ENCODE peak calls at places on chromosomes 3 and 15, in ten cellular contexts. Y is cardiac muscle cell, P is thoracic aorta, E is IMR-90, J is right atrium auricular region, Q is WERI-Rb-1, O is adrenal gland, M is GM12878, I is tibial artery, H is Peyer's patch. K is an unnamed sample.

GRCh38 chr3:108133858-108134554 is 43.2 kb upstream of the CD47 start:
- DNase-seq in Y (no peak), I (no peak), J (no peak), O (no peak), M (no peak), H (no peak), P (no peak), E (no peak), Q (no peak), K (no peak)

GRCh38 chr15:75945953-75946352 is 42.3 kb downstream of the FBXO22 start:
- DNase-seq in H (no peak), O (no peak), M (no peak), J (no peak), Q (no peak), I (no peak), P (no peak), Y (no peak), E (peak), K (no peak)

GRCh38 chr3:126446791-126447190 is 28.9 kb downstream of the ZXDC start:
- DNase-seq in Y (no peak), P (no peak), Q (no peak), H (no peak), O (no peak), M (no peak), J (peak), E (peak), I (no peak), K (no peak)

GRCh38 chr3:134483195-134483890 is 2.4 kb downstream of the ANAPC13 start:
- DNase-seq in I (no peak), Y (no peak), E (peak), H (no peak), P (no peak), M (no peak), O (no peak), Q (no peak), J (no peak), K (no peak)

GRCh38 chr3:30848093-30848779 is 46.2 kb downstream of the GADL1 start:
- DNase-seq in I (no peak), M (no peak), J (no peak), Y (peak), P (no peak), O (no peak), H (no peak), E (no peak), Q (no peak), K (no peak)

GRCh38 chr3:48929358-48930035 is 10.9 kb downstream of the ARIH2 start:
- DNase-seq in J (no peak), H (no peak), P (no peak), Q (no peak), Y (no peak), E (peak), M (no peak), I (no peak), O (no peak), K (no peak)

GRCh38 chr3:138227650-138228049 is 40.5 kb downstream of the ARMC8 start:
- DNase-seq in Q (no peak), E (peak), P (no peak), M (no peak), O (no peak), Y (no peak), I (no peak), J (no peak), H (no peak), K (no peak)

GRCh38 chr3:46715507-46716175 is 2.0 kb downstream of the PRSS50 start:
- DNase-seq in M (no peak), P (no peak), O (no peak), Q (no peak), E (no peak), H (peak), Y (no peak), I (peak), J (peak), K (peak)

GRCh38 chr3:22263042-22263441 is 512.0 kb upstream of the ZNF385D start:
- DNase-seq in Q (no peak), J (no peak), P (no peak), O (no peak), I (no peak), Y (no peak), H (no peak), E (peak), M (no peak), K (no peak)

GRCh38 chr3:194333981-194334320 is 17.2 kb downstream of the CPN2 start:
- DNase-seq in H (no peak), P (no peak), I (no peak), E (no peak), O (no peak), J (no peak), Q (no peak), M (no peak), Y (no peak), K (no peak)

DNA sequence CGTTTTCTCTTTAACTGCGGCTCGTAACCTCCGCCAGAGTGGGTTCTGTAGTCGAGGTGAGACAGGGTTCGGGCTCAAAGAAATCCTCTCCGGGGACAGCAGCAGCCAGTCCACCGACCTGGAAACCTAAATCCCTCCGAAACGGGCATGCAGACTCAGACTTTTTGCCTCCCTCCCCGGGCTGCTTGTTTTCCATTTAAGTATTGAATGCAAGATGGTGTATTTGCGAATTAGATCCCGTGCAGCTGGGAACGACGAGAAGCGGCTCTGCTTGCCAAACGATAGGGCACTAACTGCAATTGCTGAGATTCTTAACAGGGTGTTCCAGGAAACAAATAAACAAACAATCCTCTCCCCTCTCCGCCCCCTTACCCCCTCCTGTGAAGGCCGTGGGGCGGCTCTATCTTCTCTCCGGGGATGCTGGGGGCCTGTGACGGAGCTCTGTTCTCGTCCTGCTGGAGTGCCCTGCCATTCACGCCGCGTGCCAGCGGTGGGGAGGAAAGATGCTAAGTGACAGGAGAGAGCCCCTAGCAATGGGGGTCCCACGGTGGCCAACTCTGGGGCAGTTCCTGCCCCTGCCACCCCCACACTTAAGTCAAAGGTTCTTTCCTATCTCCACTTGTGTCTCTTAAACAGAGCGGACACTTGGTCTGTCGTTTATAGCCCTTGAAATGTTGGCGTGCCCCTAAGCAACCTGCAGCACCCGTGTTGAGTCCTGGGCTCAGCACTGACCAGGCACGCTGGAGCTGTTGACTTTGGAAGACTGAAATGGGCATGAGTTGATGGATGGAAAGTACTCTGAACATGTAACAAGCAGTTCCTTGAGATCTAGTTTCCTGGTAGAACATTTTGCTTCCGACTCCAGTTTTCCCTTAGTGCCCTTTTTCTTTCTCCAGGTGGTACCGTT is 1.3 kb upstream of the ETV5 start:
- DNase-seq in P (no peak), Y (no peak), O (peak), I (peak), M (no peak), Q (peak), E (peak), J (peak), H (no peak), K (peak)
- H3K27ac ChIP-seq in P (peak), Y (peak), O (peak), I (peak), M (no peak), Q (no peak), E (peak), J (peak), H (peak), K (peak)

DNA sequence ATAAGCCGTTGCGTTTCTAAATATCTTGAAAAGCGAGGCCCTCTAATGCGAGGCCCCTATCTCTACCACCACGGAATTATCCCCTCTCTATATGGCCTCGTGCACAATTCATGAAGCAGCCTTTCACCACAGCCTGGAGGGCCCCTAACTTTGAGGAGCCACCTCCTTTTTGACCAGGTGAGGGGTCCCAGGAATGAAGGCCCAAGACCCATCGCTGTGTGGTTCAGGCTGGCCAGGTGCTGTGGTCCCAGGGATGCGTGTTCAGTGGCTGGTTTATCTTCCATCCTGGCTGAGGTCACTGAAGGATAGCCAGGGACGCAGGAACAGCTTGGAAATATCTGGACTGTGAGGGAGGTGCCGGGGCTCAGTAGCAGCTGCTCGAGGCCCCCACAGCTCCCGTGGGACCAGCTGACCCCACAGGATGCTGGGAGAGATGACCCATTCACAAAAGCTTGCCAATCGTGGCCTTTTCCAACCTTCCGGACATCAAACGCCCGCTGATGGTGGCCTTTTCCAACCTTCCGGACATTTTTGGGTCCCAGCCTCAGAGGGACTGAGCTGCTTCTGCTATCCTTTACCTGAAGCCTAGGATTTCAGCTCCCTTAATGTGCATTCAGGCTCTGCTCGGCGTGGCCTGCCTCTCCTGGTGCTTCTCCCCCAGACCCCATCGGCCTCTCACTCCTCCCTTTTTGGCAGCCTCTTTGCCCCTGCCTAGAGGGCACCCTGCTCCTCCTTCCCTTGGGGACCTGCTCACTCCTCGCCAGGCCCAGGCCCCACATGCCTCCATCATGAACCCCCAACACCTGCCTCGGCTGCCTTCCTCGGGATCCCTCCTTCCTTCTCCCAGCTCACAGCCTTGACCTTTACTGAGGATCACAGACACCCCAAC is 140.9 kb downstream of the CHSY1 start:
- DNase-seq in E (no peak), H (no peak), I (peak), P (no peak), O (no peak), Q (no peak), M (no peak), J (no peak), Y (no peak), K (no peak)
- TF ChIP-seq CTCF in E (no peak), H (no peak), I (no peak), P (no peak), O (no peak), Q (no peak), M (no peak), J (no peak), Y (no peak), K (no peak)

GRCh38 chr3:99863002-99863401 is 45.3 kb downstream of the CMSS1 start:
- DNase-seq in H (no peak), Y (no peak), M (no peak), P (no peak), J (no peak), E (no peak), O (no peak), Q (no peak), I (no peak), K (no peak)

GRCh38 chr3:99864289-99864688 is 46.6 kb downstream of the CMSS1 start:
- DNase-seq in H (no peak), Y (no peak), M (no peak), I (no peak), J (no peak), Q (no peak), O (no peak), E (no peak), P (no peak), K (no peak)

GRCh38 chr3:99863588-99863987 is 45.9 kb downstream of the CMSS1 start:
- DNase-seq in I (no peak), O (no peak), H (no peak), M (no peak), Y (no peak), J (no peak), P (no peak), E (no peak), Q (no peak), K (no peak)

GRCh38 chr3:99861216-99861615 is 43.6 kb downstream of the CMSS1 start:
- DNase-seq in H (no peak), I (no peak), P (no peak), J (no peak), Y (no peak), O (no peak), M (no peak), Q (no peak), E (no peak), K (no peak)

GRCh38 chr3:99862208-99862607 is 44.5 kb downstream of the CMSS1 start:
- DNase-seq in O (no peak), J (no peak), Y (no peak), P (no peak), H (no peak), M (no peak), Q (no peak), I (no peak), E (peak), K (no peak)
- H3K27ac ChIP-seq in O (no peak), J (no peak), Y (no peak), P (peak), H (peak), M (no peak), Q (no peak), I (peak), E (peak), K (no peak)

GRCh38 chr3:42960282-42960681 is 18.8 kb upstream of the GASK1A start:
- DNase-seq in I (no peak), P (no peak), Y (peak), Q (no peak), J (no peak), E (peak), M (no peak), H (no peak), O (no peak), K (no peak)

GRCh38 chr3:42961633-42962032 is 17.5 kb upstream of the GASK1A start:
- DNase-seq in H (peak), M (no peak), O (peak), Y (peak), Q (peak), E (peak), I (no peak), J (no peak), P (no peak), K (peak)

GRCh38 chr3:42960781-42961180 is 18.3 kb upstream of the GASK1A start:
- DNase-seq in H (no peak), J (no peak), Q (no peak), M (no peak), I (no peak), Y (no peak), P (no peak), O (no peak), E (no peak), K (no peak)

DNA sequence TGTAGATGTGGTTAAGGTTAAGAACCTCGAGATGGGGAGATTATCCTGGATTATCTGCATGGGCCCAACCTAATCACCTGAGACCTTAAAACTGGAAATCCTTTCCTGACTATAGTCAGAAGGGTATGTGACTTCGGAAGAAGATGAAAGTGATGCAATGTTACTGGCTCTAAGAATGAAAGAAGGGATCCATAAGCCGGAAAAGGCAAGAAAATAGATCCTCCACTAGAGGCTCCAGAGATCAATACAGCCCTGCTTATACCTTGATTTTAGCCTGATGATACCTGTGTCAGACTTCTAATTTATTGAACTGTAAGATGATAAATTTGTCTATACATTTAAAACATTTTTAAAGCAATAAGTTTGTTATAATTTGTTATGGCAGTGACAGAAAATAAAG is 21.5 kb upstream of the GASK1A start:
- DNase-seq in I (no peak), P (no peak), Y (no peak), O (no peak), E (no peak), M (no peak), J (no peak), Q (peak), H (no peak), K (no peak)
- TF ChIP-seq CTCF in I (no peak), P (no peak), Y (no peak), O (no peak), E (no peak), M (no peak), J (no peak), Q (peak), H (no peak), K (no peak)

GRCh38 chr15:100043069-100043641 is 298.6 kb downstream of the ADAMTS17 start:
- DNase-seq in H (no peak), Q (no peak), E (peak), P (no peak), J (no peak), M (no peak), Y (no peak), I (peak), O (peak), K (no peak)
- H3K27ac ChIP-seq in H (no peak), Q (no peak), E (no peak), P (peak), J (peak), M (no peak), Y (no peak), I (peak), O (peak), K (no peak)

DNA sequence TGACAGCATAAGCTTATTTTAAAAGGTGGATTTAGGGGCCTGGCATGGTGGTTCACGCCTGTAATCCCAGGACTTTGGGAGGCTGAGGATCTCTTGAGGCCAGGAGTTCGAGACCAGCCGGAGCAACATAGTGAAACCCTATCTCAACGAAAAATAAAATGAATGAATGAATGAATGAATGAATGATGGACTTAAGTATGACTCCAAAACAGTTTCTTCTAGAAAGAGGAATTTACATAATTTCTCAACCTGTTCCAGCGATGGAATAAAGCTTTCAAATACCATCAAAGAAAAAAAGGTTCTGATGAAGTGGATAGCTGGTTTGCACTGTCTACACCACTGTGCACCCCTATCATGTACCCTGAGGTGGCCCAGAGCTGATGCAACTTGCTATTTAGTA is 20.1 kb upstream of the NR2C2 start:
- DNase-seq in H (no peak), J (no peak), P (no peak), E (no peak), O (no peak), I (no peak), M (no peak), Y (no peak), Q (no peak), K (no peak)
- TF ChIP-seq CTCF in H (no peak), J (no peak), P (no peak), E (no peak), O (no peak), I (no peak), M (no peak), Y (no peak), Q (no peak), K (no peak)

GRCh38 chr15:40931300-40932142 is 2.4 kb downstream of the DLL4 start:
- DNase-seq in O (no peak), I (no peak), Y (no peak), P (no peak), J (no peak), Q (no peak), M (no peak), H (no peak), E (no peak), K (no peak)
- H3K27ac ChIP-seq in O (no peak), I (no peak), Y (no peak), P (no peak), J (peak), Q (no peak), M (no peak), H (peak), E (no peak), K (no peak)

GRCh38 chr3:146503459-146504202 is 34.3 kb upstream of the PLSCR2 start:
- DNase-seq in J (no peak), O (no peak), H (no peak), Y (no peak), M (peak), Q (no peak), E (peak), P (no peak), I (peak), K (no peak)
- TF ChIP-seq CTCF in J (no peak), O (no peak), H (peak), Y (no peak), M (no peak), Q (no peak), E (no peak), P (no peak), I (no peak), K (no peak)

GRCh38 chr15:100340721-100341661 is 784 bp downstream of the ADAMTS17 start:
- DNase-seq in Q (no peak), E (no peak), Y (no peak), M (no peak), P (no peak), H (peak), O (no peak), I (no peak), J (no peak), K (no peak)
- H3K27ac ChIP-seq in Q (no peak), E (no peak), Y (no peak), M (no peak), P (no peak), H (peak), O (peak), I (peak), J (peak), K (no peak)

GRCh38 chr15:62848631-62849050 is 193.9 kb upstream of the TPM1 start:
- DNase-seq in Y (no peak), O (no peak), Q (no peak), M (no peak), P (no peak), H (no peak), I (no peak), J (no peak), E (peak), K (no peak)
- TF ChIP-seq CTCF in Y (peak), O (no peak), Q (no peak), M (no peak), P (no peak), H (no peak), I (no peak), J (no peak), E (peak), K (no peak)